ENCODE peak calls at places on chromosomes 7 and 10, in four cellular contexts. G is aorta, N is ovary, O is fibroblast of lung. D is an unnamed sample.
A peak's percentile ranks its signal among the peaks of the same experiment; 100 is the strongest.

GRCh38 chr10:1198453-1199344 is 142.5 kb downstream of the WDR37 start:
- DNase-seq in O (no peak), G (no peak), N (no peak), D (no peak)

GRCh38 chr10:97228775-97229157 is 43.0 kb upstream of the SLIT1 start:
- DNase-seq in G (no peak), O (no peak), N (no peak), D (no peak)

GRCh38 chr10:90865400-90865799 is 6.4 kb upstream of the RPP30 start:
- DNase-seq in N (no peak), G (no peak), O (peak; percentile 64), D (no peak)

GRCh38 chr7:94394399-94395140 is at the start of gene COL1A2:
- DNase-seq in G (peak; percentile 96), N (peak; percentile 90), O (peak; percentile 98), D (peak; percentile 11)

GRCh38 chr10:97584060-97584797 is at the start of gene HOGA1:
- DNase-seq in N (no peak), G (peak; percentile 94), O (peak; percentile 61), D (no peak)

GRCh38 chr7:94228223-94228622 is 166.5 kb upstream of the COL1A2 start:
- DNase-seq in N (no peak), G (no peak), O (no peak), D (no peak)

GRCh38 chr10:93921338-93921737 is 27.6 kb downstream of the SLC35G1 start:
- DNase-seq in O (no peak), G (no peak), N (no peak), D (no peak)

GRCh38 chr7:44152971-44153947 is 12.1 kb upstream of the MYL7 start:
- DNase-seq in N (no peak), G (peak; percentile 66), O (no peak), D (no peak)

GRCh38 chr10:6208781-6209235 is 6.1 kb downstream of the PFKFB3 start:
- DNase-seq in G (no peak), N (no peak), O (no peak), D (no peak)

GRCh38 chr10:114816308-114816707 is 5.3 kb upstream of the FHIP2A start:
- DNase-seq in N (no peak), G (no peak), O (no peak), D (no peak)

GRCh38 chr7:51238981-51239495 is 77.6 kb downstream of the COBL start:
- DNase-seq in N (no peak), G (no peak), O (no peak), D (no peak)

DNA sequence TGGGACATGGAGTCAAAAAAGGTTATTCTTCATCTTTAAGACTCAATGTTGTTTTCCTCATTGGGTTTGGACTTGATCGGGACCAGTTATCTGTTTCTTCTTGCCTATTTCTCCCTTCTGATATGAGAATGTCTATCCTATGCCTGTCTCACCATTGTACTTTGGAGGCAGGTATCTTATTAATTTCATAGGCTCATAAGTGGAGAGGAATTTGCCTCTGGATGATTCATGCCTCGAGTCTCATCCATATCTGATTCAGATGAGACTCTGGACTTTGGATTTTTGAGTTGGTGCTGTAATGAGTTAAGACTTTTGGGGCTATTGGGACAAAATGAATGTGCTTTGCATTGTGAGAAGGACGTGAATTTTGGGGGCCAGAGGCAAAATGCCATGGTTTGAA is 36.2 kb upstream of the CCDC7 start:
- DNase-seq in G (no peak), O (no peak), N (no peak), D (no peak)
- H3K4me3 ChIP-seq in G (no peak overlapping the region), O (no peak overlapping the region), N (no peak overlapping the region), D (no peak overlapping the region)

GRCh38 chr10:77629775-77630565 is 7.6 kb downstream of the KCNMA1 start:
- DNase-seq in N (no peak), O (peak; percentile 50), G (no peak), D (no peak)

GRCh38 chr10:77628906-77629730 is 8.5 kb downstream of the KCNMA1 start:
- DNase-seq in G (no peak), N (no peak), O (no peak), D (no peak)

GRCh38 chr10:77633376-77633775 is 4.2 kb downstream of the KCNMA1 start:
- DNase-seq in N (no peak), G (no peak), O (peak; percentile 43), D (no peak)

GRCh38 chr10:77634939-77635338 is 2.7 kb downstream of the KCNMA1 start:
- DNase-seq in G (no peak), N (no peak), O (peak; percentile 53), D (no peak)

DNA sequence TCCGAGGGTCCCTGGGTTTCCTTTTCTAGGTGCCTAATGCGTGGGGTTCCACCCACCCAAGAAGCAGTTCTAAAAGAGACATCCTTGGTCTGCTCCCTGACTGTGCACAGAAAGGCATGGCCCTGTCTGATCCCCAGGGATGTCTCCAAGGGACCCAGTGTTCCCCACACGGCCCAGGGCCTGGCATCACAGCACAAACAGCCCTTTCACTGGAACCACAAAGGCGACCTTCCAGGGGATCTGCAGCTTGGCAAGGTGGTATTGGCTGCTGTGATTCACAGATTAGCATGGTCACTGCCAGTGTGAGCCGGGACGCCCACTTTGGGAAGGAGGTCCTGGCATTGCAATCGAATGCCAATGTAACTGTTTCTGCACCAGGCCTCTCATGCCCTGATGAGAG is 6.4 kb downstream of the KCNMA1 start:
- DNase-seq in G (peak; percentile 77), N (no peak), O (no peak), D (no peak)
- H3K4me1 ChIP-seq in G (peaks cover 5% of the 10 kb centered on the region), N (peaks cover 1% of the 10 kb centered on the region), O (peaks cover 2% of the 10 kb centered on the region), D (no peaks in the 10 kb centered on the region)

DNA sequence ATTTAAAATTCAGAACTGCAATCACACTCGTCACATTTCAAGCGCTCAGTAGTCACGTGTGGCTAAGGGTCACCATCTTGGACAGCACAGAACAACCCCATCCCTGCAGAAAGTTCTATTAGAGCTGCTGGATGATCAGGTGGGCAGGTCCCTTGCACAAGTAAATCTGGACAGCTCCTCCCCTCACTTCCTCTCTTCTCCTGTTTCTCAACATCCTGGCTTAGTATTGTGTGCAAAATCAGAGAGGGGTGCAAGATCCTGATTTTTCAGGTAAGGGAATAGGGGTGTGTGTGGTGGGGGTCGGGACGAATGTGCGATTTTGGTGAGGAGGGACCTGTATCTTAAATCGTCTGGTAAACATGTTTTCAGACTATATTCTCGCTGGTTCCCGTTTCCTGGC is at the start of gene GIMAP4:
- DNase-seq in O (no peak), N (no peak), G (no peak), D (peak; percentile 36)
- H3K4me3 ChIP-seq in O (no peak within 1 kb of the TSS), N (peak within 1 kb of the TSS; percentile 17), G (no peak within 1 kb of the TSS), D (peak within 1 kb of the TSS; percentile 88)

GRCh38 chr10:74150151-74151056 is at the start of gene AP3M1:
- DNase-seq in O (no peak), N (peak; percentile 85), G (peak; percentile 91), D (peak; percentile 71)
- H3K4me1 ChIP-seq in O (peaks cover 3% of the 10 kb centered on the region), N (peaks cover 2% of the 10 kb centered on the region), G (peaks cover 7% of the 10 kb centered on the region), D (peaks cover 30% of the 10 kb centered on the region)

GRCh38 chr10:87545783-87546182 is 41.1 kb downstream of the MINPP1 start:
- DNase-seq in N (no peak), O (no peak), G (no peak), D (no peak)

GRCh38 chr10:87538092-87538795 is 33.6 kb downstream of the MINPP1 start:
- DNase-seq in G (no peak), O (peak; percentile 26), N (no peak), D (no peak)

GRCh38 chr10:87544750-87545149 is 40.1 kb downstream of the MINPP1 start:
- DNase-seq in N (no peak), O (no peak), G (no peak), D (no peak)

GRCh38 chr10:87546221-87546620 is 41.5 kb downstream of the MINPP1 start:
- DNase-seq in G (no peak), O (peak; percentile 48), N (no peak), D (peak; percentile 18)

GRCh38 chr10:87541114-87541513 is 36.4 kb downstream of the MINPP1 start:
- DNase-seq in O (peak; percentile 56), G (no peak), N (no peak), D (no peak)
- H3K4me3 ChIP-seq in O (no peak overlapping the region), G (no peak overlapping the region), N (no peak overlapping the region), D (no peak overlapping the region)

GRCh38 chr7:131076032-131076431 is 251.6 kb upstream of the MKLN1 start:
- DNase-seq in O (peak; percentile 48), N (no peak), G (no peak), D (no peak)
- H3K4me1 ChIP-seq in O (peaks cover 12% of the 10 kb centered on the region), N (peaks cover 27% of the 10 kb centered on the region), G (peaks cover 5% of the 10 kb centered on the region), D (peaks cover 68% of the 10 kb centered on the region)